ENCODE peak calls at places on chromosomes 3 and 15, in four cellular contexts. One of them, this sample, is unnamed.

GRCh38 chr3:47266709-47267489 is 15.7 kb downstream of the KIF9 start:
- DNase-seq in stimulated activated CD8-positive, alpha-beta memory T cell treated with anti-CD3 and anti-CD28 coated beads, Interleukin-2, amount 100 ng/mL, for 1 hour: no peak
- DNase-seq in amniotic epithelial cell: peak; percentile 88
- DNase-seq in activated T-cell treated with anti-CD3 and anti-CD28 coated beads for 1 hour: peak; percentile 44
- DNase-seq in this sample: peak; percentile 90

GRCh38 chr15:99433026-99433756 is 132.6 kb upstream of the MEF2A start:
- DNase-seq in stimulated activated CD8-positive, alpha-beta memory T cell treated with anti-CD3 and anti-CD28 coated beads, Interleukin-2, amount 100 ng/mL, for 1 hour: no peak
- DNase-seq in amniotic epithelial cell: no peak
- DNase-seq in activated T-cell treated with anti-CD3 and anti-CD28 coated beads for 1 hour: no peak
- DNase-seq in this sample: no peak

GRCh38 chr3:23232016-23232415 is 28.9 kb downstream of the UBE2E2 start:
- DNase-seq in stimulated activated CD8-positive, alpha-beta memory T cell treated with anti-CD3 and anti-CD28 coated beads, Interleukin-2, amount 100 ng/mL, for 1 hour: no peak
- DNase-seq in amniotic epithelial cell: no peak
- DNase-seq in activated T-cell treated with anti-CD3 and anti-CD28 coated beads for 1 hour: no peak
- DNase-seq in this sample: no peak

GRCh38 chr3:41237907-41238306 is 38.6 kb downstream of the CTNNB1 start:
- DNase-seq in stimulated activated CD8-positive, alpha-beta memory T cell treated with anti-CD3 and anti-CD28 coated beads, Interleukin-2, amount 100 ng/mL, for 1 hour: no peak
- DNase-seq in amniotic epithelial cell: no peak
- DNase-seq in activated T-cell treated with anti-CD3 and anti-CD28 coated beads for 1 hour: no peak
- DNase-seq in this sample: no peak

GRCh38 chr3:126288314-126288713 is 68.9 kb downstream of the KLF15 start:
- DNase-seq in stimulated activated CD8-positive, alpha-beta memory T cell treated with anti-CD3 and anti-CD28 coated beads, Interleukin-2, amount 100 ng/mL, for 1 hour: no peak
- DNase-seq in amniotic epithelial cell: no peak
- DNase-seq in activated T-cell treated with anti-CD3 and anti-CD28 coated beads for 1 hour: no peak
- DNase-seq in this sample: no peak

GRCh38 chr3:69712244-69712643 is 27.0 kb upstream of the MITF start:
- DNase-seq in stimulated activated CD8-positive, alpha-beta memory T cell treated with anti-CD3 and anti-CD28 coated beads, Interleukin-2, amount 100 ng/mL, for 1 hour: no peak
- DNase-seq in amniotic epithelial cell: peak; percentile 76
- DNase-seq in activated T-cell treated with anti-CD3 and anti-CD28 coated beads for 1 hour: no peak
- DNase-seq in this sample: no peak

GRCh38 chr15:27481768-27482167 is 510.8 kb downstream of the GABRG3 start:
- DNase-seq in stimulated activated CD8-positive, alpha-beta memory T cell treated with anti-CD3 and anti-CD28 coated beads, Interleukin-2, amount 100 ng/mL, for 1 hour: no peak
- DNase-seq in amniotic epithelial cell: no peak
- DNase-seq in activated T-cell treated with anti-CD3 and anti-CD28 coated beads for 1 hour: no peak
- DNase-seq in this sample: no peak

GRCh38 chr15:30979457-30979856 is 12.0 kb downstream of the MTMR10 start:
- DNase-seq in stimulated activated CD8-positive, alpha-beta memory T cell treated with anti-CD3 and anti-CD28 coated beads, Interleukin-2, amount 100 ng/mL, for 1 hour: no peak
- DNase-seq in amniotic epithelial cell: no peak
- DNase-seq in activated T-cell treated with anti-CD3 and anti-CD28 coated beads for 1 hour: no peak
- DNase-seq in this sample: no peak

GRCh38 chr3:124131158-124132115 is 139.5 kb upstream of the ROPN1 start:
- DNase-seq in stimulated activated CD8-positive, alpha-beta memory T cell treated with anti-CD3 and anti-CD28 coated beads, Interleukin-2, amount 100 ng/mL, for 1 hour: no peak
- DNase-seq in amniotic epithelial cell: no peak
- DNase-seq in activated T-cell treated with anti-CD3 and anti-CD28 coated beads for 1 hour: no peak
- DNase-seq in this sample: no peak

GRCh38 chr3:102132370-102132769 is 283.1 kb downstream of the NFKBIZ start:
- DNase-seq in stimulated activated CD8-positive, alpha-beta memory T cell treated with anti-CD3 and anti-CD28 coated beads, Interleukin-2, amount 100 ng/mL, for 1 hour: no peak
- DNase-seq in amniotic epithelial cell: peak; percentile 98
- DNase-seq in activated T-cell treated with anti-CD3 and anti-CD28 coated beads for 1 hour: no peak
- DNase-seq in this sample: peak; percentile 40

GRCh38 chr15:62491642-62492041 is 326.6 kb upstream of the C2CD4B start:
- DNase-seq in stimulated activated CD8-positive, alpha-beta memory T cell treated with anti-CD3 and anti-CD28 coated beads, Interleukin-2, amount 100 ng/mL, for 1 hour: no peak
- DNase-seq in amniotic epithelial cell: peak; percentile 88
- DNase-seq in activated T-cell treated with anti-CD3 and anti-CD28 coated beads for 1 hour: no peak
- DNase-seq in this sample: peak; percentile 68

GRCh38 chr3:149377408-149378111 is at the start of gene TM4SF1:
- DNase-seq in stimulated activated CD8-positive, alpha-beta memory T cell treated with anti-CD3 and anti-CD28 coated beads, Interleukin-2, amount 100 ng/mL, for 1 hour: no peak
- DNase-seq in amniotic epithelial cell: peak; percentile 99
- DNase-seq in activated T-cell treated with anti-CD3 and anti-CD28 coated beads for 1 hour: no peak
- DNase-seq in this sample: peak; percentile 98

GRCh38 chr15:28107111-28107893 is 8.2 kb upstream of the OCA2 start:
- DNase-seq in stimulated activated CD8-positive, alpha-beta memory T cell treated with anti-CD3 and anti-CD28 coated beads, Interleukin-2, amount 100 ng/mL, for 1 hour: no peak
- DNase-seq in amniotic epithelial cell: no peak
- DNase-seq in activated T-cell treated with anti-CD3 and anti-CD28 coated beads for 1 hour: no peak
- DNase-seq in this sample: peak; percentile 38

GRCh38 chr3:158845748-158846350 is 44.0 kb downstream of the MFSD1 start:
- DNase-seq in stimulated activated CD8-positive, alpha-beta memory T cell treated with anti-CD3 and anti-CD28 coated beads, Interleukin-2, amount 100 ng/mL, for 1 hour: no peak
- DNase-seq in amniotic epithelial cell: peak; percentile 19
- DNase-seq in activated T-cell treated with anti-CD3 and anti-CD28 coated beads for 1 hour: peak; percentile 15
- DNase-seq in this sample: peak; percentile 27

GRCh38 chr3:65814883-65815578 is 223.7 kb downstream of the MAGI1 start:
- DNase-seq in stimulated activated CD8-positive, alpha-beta memory T cell treated with anti-CD3 and anti-CD28 coated beads, Interleukin-2, amount 100 ng/mL, for 1 hour: no peak
- DNase-seq in amniotic epithelial cell: no peak
- DNase-seq in activated T-cell treated with anti-CD3 and anti-CD28 coated beads for 1 hour: no peak
- DNase-seq in this sample: no peak

GRCh38 chr3:48896991-48897390 is 1.7 kb downstream of the SLC25A20 start:
- DNase-seq in stimulated activated CD8-positive, alpha-beta memory T cell treated with anti-CD3 and anti-CD28 coated beads, Interleukin-2, amount 100 ng/mL, for 1 hour: no peak
- DNase-seq in amniotic epithelial cell: no peak
- DNase-seq in activated T-cell treated with anti-CD3 and anti-CD28 coated beads for 1 hour: no peak
- DNase-seq in this sample: no peak

GRCh38 chr3:135641771-135642170 is 323.8 kb upstream of the PPP2R3A start:
- DNase-seq in stimulated activated CD8-positive, alpha-beta memory T cell treated with anti-CD3 and anti-CD28 coated beads, Interleukin-2, amount 100 ng/mL, for 1 hour: no peak
- DNase-seq in amniotic epithelial cell: no peak
- DNase-seq in activated T-cell treated with anti-CD3 and anti-CD28 coated beads for 1 hour: no peak
- DNase-seq in this sample: no peak

GRCh38 chr3:112775011-112775742 is 71.5 kb downstream of the CD200R1L start:
- DNase-seq in stimulated activated CD8-positive, alpha-beta memory T cell treated with anti-CD3 and anti-CD28 coated beads, Interleukin-2, amount 100 ng/mL, for 1 hour: no peak
- DNase-seq in amniotic epithelial cell: peak; percentile 60
- DNase-seq in activated T-cell treated with anti-CD3 and anti-CD28 coated beads for 1 hour: no peak
- DNase-seq in this sample: peak; percentile 84

GRCh38 chr15:66760358-66760967 is 58.4 kb downstream of the SMAD6 start:
- DNase-seq in stimulated activated CD8-positive, alpha-beta memory T cell treated with anti-CD3 and anti-CD28 coated beads, Interleukin-2, amount 100 ng/mL, for 1 hour: no peak
- DNase-seq in amniotic epithelial cell: no peak
- DNase-seq in activated T-cell treated with anti-CD3 and anti-CD28 coated beads for 1 hour: no peak
- DNase-seq in this sample: no peak

GRCh38 chr15:83436513-83437158 is 10.5 kb upstream of the SH3GL3 start:
- DNase-seq in stimulated activated CD8-positive, alpha-beta memory T cell treated with anti-CD3 and anti-CD28 coated beads, Interleukin-2, amount 100 ng/mL, for 1 hour: no peak
- DNase-seq in amniotic epithelial cell: peak; percentile 85
- DNase-seq in activated T-cell treated with anti-CD3 and anti-CD28 coated beads for 1 hour: no peak
- DNase-seq in this sample: peak; percentile 73

GRCh38 chr3:143749926-143750325 is 98.3 kb downstream of the SLC9A9 start:
- DNase-seq in stimulated activated CD8-positive, alpha-beta memory T cell treated with anti-CD3 and anti-CD28 coated beads, Interleukin-2, amount 100 ng/mL, for 1 hour: no peak
- DNase-seq in amniotic epithelial cell: no peak
- DNase-seq in activated T-cell treated with anti-CD3 and anti-CD28 coated beads for 1 hour: no peak
- DNase-seq in this sample: no peak

GRCh38 chr15:75583689-75584088 is 4.6 kb upstream of the PTPN9 start:
- DNase-seq in stimulated activated CD8-positive, alpha-beta memory T cell treated with anti-CD3 and anti-CD28 coated beads, Interleukin-2, amount 100 ng/mL, for 1 hour: no peak
- DNase-seq in amniotic epithelial cell: no peak
- DNase-seq in activated T-cell treated with anti-CD3 and anti-CD28 coated beads for 1 hour: no peak
- DNase-seq in this sample: no peak

GRCh38 chr3:192054881-192055280 is 593.9 kb downstream of the PYDC2 start:
- DNase-seq in stimulated activated CD8-positive, alpha-beta memory T cell treated with anti-CD3 and anti-CD28 coated beads, Interleukin-2, amount 100 ng/mL, for 1 hour: no peak
- DNase-seq in amniotic epithelial cell: no peak
- DNase-seq in activated T-cell treated with anti-CD3 and anti-CD28 coated beads for 1 hour: no peak
- DNase-seq in this sample: peak; percentile 20

GRCh38 chr15:93228546-93228945 is 139.5 kb upstream of the RGMA start:
- DNase-seq in stimulated activated CD8-positive, alpha-beta memory T cell treated with anti-CD3 and anti-CD28 coated beads, Interleukin-2, amount 100 ng/mL, for 1 hour: no peak
- DNase-seq in amniotic epithelial cell: no peak
- DNase-seq in activated T-cell treated with anti-CD3 and anti-CD28 coated beads for 1 hour: no peak
- DNase-seq in this sample: no peak

GRCh38 chr3:178761461-178761860 is 225.2 kb downstream of the KCNMB2 start:
- DNase-seq in stimulated activated CD8-positive, alpha-beta memory T cell treated with anti-CD3 and anti-CD28 coated beads, Interleukin-2, amount 100 ng/mL, for 1 hour: no peak
- DNase-seq in amniotic epithelial cell: no peak
- DNase-seq in activated T-cell treated with anti-CD3 and anti-CD28 coated beads for 1 hour: no peak
- DNase-seq in this sample: no peak

GRCh38 chr3:79125313-79125984 is 642.3 kb downstream of the ROBO1 start:
- DNase-seq in stimulated activated CD8-positive, alpha-beta memory T cell treated with anti-CD3 and anti-CD28 coated beads, Interleukin-2, amount 100 ng/mL, for 1 hour: no peak
- DNase-seq in amniotic epithelial cell: no peak
- DNase-seq in activated T-cell treated with anti-CD3 and anti-CD28 coated beads for 1 hour: no peak
- DNase-seq in this sample: no peak

GRCh38 chr15:73991726-73992593 is at the start of gene STOML1:
- DNase-seq in stimulated activated CD8-positive, alpha-beta memory T cell treated with anti-CD3 and anti-CD28 coated beads, Interleukin-2, amount 100 ng/mL, for 1 hour: peak; percentile 83
- DNase-seq in amniotic epithelial cell: peak; percentile 91
- DNase-seq in activated T-cell treated with anti-CD3 and anti-CD28 coated beads for 1 hour: peak; percentile 96
- DNase-seq in this sample: peak; percentile 94

GRCh38 chr3:77460326-77460725 is 420.4 kb downstream of the ROBO2 start:
- DNase-seq in stimulated activated CD8-positive, alpha-beta memory T cell treated with anti-CD3 and anti-CD28 coated beads, Interleukin-2, amount 100 ng/mL, for 1 hour: no peak
- DNase-seq in amniotic epithelial cell: no peak
- DNase-seq in activated T-cell treated with anti-CD3 and anti-CD28 coated beads for 1 hour: no peak
- DNase-seq in this sample: peak; percentile 54

GRCh38 chr3:5929027-5929426 is 741.5 kb downstream of the EDEM1 start:
- DNase-seq in stimulated activated CD8-positive, alpha-beta memory T cell treated with anti-CD3 and anti-CD28 coated beads, Interleukin-2, amount 100 ng/mL, for 1 hour: no peak
- DNase-seq in amniotic epithelial cell: no peak
- DNase-seq in activated T-cell treated with anti-CD3 and anti-CD28 coated beads for 1 hour: no peak
- DNase-seq in this sample: no peak

GRCh38 chr15:64640146-64640868 is 135.1 kb downstream of the RBPMS2 start:
- DNase-seq in stimulated activated CD8-positive, alpha-beta memory T cell treated with anti-CD3 and anti-CD28 coated beads, Interleukin-2, amount 100 ng/mL, for 1 hour: no peak
- DNase-seq in amniotic epithelial cell: no peak
- DNase-seq in activated T-cell treated with anti-CD3 and anti-CD28 coated beads for 1 hour: no peak
- DNase-seq in this sample: no peak

GRCh38 chr3:196740476-196741400 is 1.1 kb downstream of the PAK2 start:
- DNase-seq in stimulated activated CD8-positive, alpha-beta memory T cell treated with anti-CD3 and anti-CD28 coated beads, Interleukin-2, amount 100 ng/mL, for 1 hour: no peak
- DNase-seq in amniotic epithelial cell: peak; percentile 51
- DNase-seq in activated T-cell treated with anti-CD3 and anti-CD28 coated beads for 1 hour: no peak
- DNase-seq in this sample: peak; percentile 67

GRCh38 chr15:77426377-77426776 is 5.7 kb downstream of the HMG20A start:
- DNase-seq in stimulated activated CD8-positive, alpha-beta memory T cell treated with anti-CD3 and anti-CD28 coated beads, Interleukin-2, amount 100 ng/mL, for 1 hour: no peak
- DNase-seq in amniotic epithelial cell: no peak
- DNase-seq in activated T-cell treated with anti-CD3 and anti-CD28 coated beads for 1 hour: no peak
- DNase-seq in this sample: no peak

GRCh38 chr3:129796146-129796545 is 97.4 kb downstream of the TMCC1 start:
- DNase-seq in stimulated activated CD8-positive, alpha-beta memory T cell treated with anti-CD3 and anti-CD28 coated beads, Interleukin-2, amount 100 ng/mL, for 1 hour: no peak
- DNase-seq in amniotic epithelial cell: no peak
- DNase-seq in activated T-cell treated with anti-CD3 and anti-CD28 coated beads for 1 hour: no peak
- DNase-seq in this sample: no peak

GRCh38 chr15:68230157-68231100 is 901 bp upstream of the CLN6 start:
- DNase-seq in stimulated activated CD8-positive, alpha-beta memory T cell treated with anti-CD3 and anti-CD28 coated beads, Interleukin-2, amount 100 ng/mL, for 1 hour: no peak
- DNase-seq in amniotic epithelial cell: no peak
- DNase-seq in activated T-cell treated with anti-CD3 and anti-CD28 coated beads for 1 hour: no peak
- DNase-seq in this sample: peak; percentile 7

This sample was measured in iris pigment epithelial cell.